ENCODE peak calls at places on chromosomes 12 and 14, in eight cellular contexts. E is esophagus squamous epithelium, U is GM10248, M is right lobe of liver, G is GM03348, X is activated gamma-delta T cell treated with Interleukin-2 at 50 U/mL for 16 hours, Z is EL, A is HTR-8/SVneo. K is an unnamed sample.

GRCh38 chr14:32121948-32122347 is 44.8 kb downstream of the ARHGAP5 start:
- DNase-seq in E (no peak), U (no peak), M (no peak), G (no peak), X (no peak), Z (peak; percentile 55), A (no peak), K (no peak)

GRCh38 chr14:65637780-65638179 is 225.2 kb downstream of the FUT8 start:
- DNase-seq in E (no peak), U (peak; percentile 65), M (no peak), G (no peak), X (peak; percentile 38), Z (peak; percentile 8), A (no peak), K (peak; percentile 2)

GRCh38 chr14:99077844-99078236 is 194.2 kb downstream of the BCL11B start:
- DNase-seq in E (no peak), U (no peak), M (no peak), G (no peak), X (no peak), Z (no peak), A (no peak), K (no peak)

GRCh38 chr12:129959889-129960288 is 56.1 kb upstream of the TMEM132D start:
- DNase-seq in E (no peak), U (no peak), M (no peak), G (no peak), X (no peak), Z (no peak), A (no peak), K (no peak)

GRCh38 chr12:113145720-113146551 is 3.6 kb upstream of the CFAP73 start:
- DNase-seq in E (no peak), U (no peak), M (no peak), G (no peak), X (no peak), Z (no peak), A (no peak), K (no peak)

GRCh38 chr12:46377678-46378077 is 5.1 kb upstream of the SLC38A2 start:
- DNase-seq in E (no peak), U (no peak), M (no peak), G (no peak), X (no peak), Z (no peak), A (no peak), K (no peak)

GRCh38 chr14:50047274-50047676 is 69.1 kb downstream of the VCPKMT start:
- DNase-seq in E (no peak), U (peak; percentile 81), M (no peak), G (no peak), X (no peak), Z (no peak), A (no peak), K (peak; percentile 45)

GRCh38 chr14:36605506-36605857 is 23.1 kb upstream of the NKX2-8 start:
- DNase-seq in E (no peak), U (no peak), M (no peak), G (no peak), X (no peak), Z (no peak), A (no peak), K (no peak)

GRCh38 chr12:122190842-122191668 is 8.1 kb downstream of the LRRC43 start:
- DNase-seq in E (no peak), U (peak; percentile 86), M (peak; percentile 80), G (peak; percentile 82), X (peak; percentile 63), Z (peak; percentile 55), A (peak; percentile 72), K (peak; percentile 79)

GRCh38 chr12:113368331-113368730 is 9.9 kb downstream of the PLBD2 start:
- DNase-seq in E (no peak), U (no peak), M (no peak), G (no peak), X (no peak), Z (no peak), A (no peak), K (no peak)

GRCh38 chr12:31618228-31619025 is 27.5 kb upstream of the DENND5B start:
- DNase-seq in E (no peak), U (no peak), M (no peak), G (no peak), X (no peak), Z (peak; percentile 21), A (peak; percentile 29), K (peak; percentile 21)

GRCh38 chr14:94066089-94066676 is 14.8 kb downstream of the DDX24 start:
- DNase-seq in E (no peak), U (no peak), M (no peak), G (no peak), X (no peak), Z (no peak), A (no peak), K (no peak)

GRCh38 chr12:124390442-124391116 is 95.7 kb downstream of the RFLNA start:
- DNase-seq in E (no peak), U (peak; percentile 69), M (no peak), G (peak; percentile 88), X (no peak), Z (peak; percentile 88), A (peak; percentile 73), K (peak; percentile 89)

GRCh38 chr12:1913377-1914115 is 4.9 kb downstream of the CACNA2D4 start:
- DNase-seq in E (no peak), U (peak; percentile 9), M (no peak), G (no peak), X (no peak), Z (no peak), A (no peak), K (no peak)

GRCh38 chr12:28035483-28035882 is 63.0 kb upstream of the PTHLH start:
- DNase-seq in E (no peak), U (no peak), M (no peak), G (no peak), X (no peak), Z (peak; percentile 76), A (no peak), K (peak; percentile 38)

GRCh38 chr12:125305221-125305620 is 240.0 kb downstream of the AACS start:
- DNase-seq in E (no peak), U (no peak), M (no peak), G (no peak), X (no peak), Z (no peak), A (no peak), K (no peak)

GRCh38 chr12:104133861-104134260 is 4.1 kb downstream of the NFYB start:
- DNase-seq in E (no peak), U (no peak), M (no peak), G (peak; percentile 20), X (no peak), Z (peak; percentile 64), A (peak; percentile 10), K (no peak)

GRCh38 chr14:50363734-50364113 is 33.0 kb downstream of the CDKL1 start:
- DNase-seq in E (no peak), U (peak; percentile 69), M (peak; percentile 37), G (peak; percentile 73), X (peak; percentile 42), Z (peak; percentile 36), A (no peak), K (peak; percentile 70)